ENCODE peak calls at places on chromosome 17, in seven cellular contexts. L is GM12878, C is K562, Z is hepatocyte, H is fibroblast of lung, U is H9, D is A549. I is an unnamed sample.

GRCh38 chr17:74478369-74479100 is 12.1 kb downstream of the CD300A start:
- DNase-seq in H (no peak), Z (no peak), D (no peak), C (no peak), L (peak; percentile 69), U (no peak), I (peak; percentile 40)

GRCh38 chr17:64084086-64084939 is 45.6 kb downstream of the ERN1 start:
- DNase-seq in D (peak; percentile 75), Z (peak; percentile 51), C (peak; percentile 57), U (peak; percentile 64), L (no peak), H (peak; percentile 46), I (no peak)

GRCh38 chr17:17511971-17512858 is 16.0 kb upstream of the RASD1 start:
- DNase-seq in Z (peak; percentile 31), U (no peak), H (peak; percentile 83), C (no peak), D (peak; percentile 39), L (no peak), I (no peak)

GRCh38 chr17:74760404-74761105 is 12.1 kb downstream of the NHERF1 start:
- DNase-seq in U (no peak), Z (no peak), L (no peak), C (peak; percentile 57), D (no peak), H (no peak), I (no peak)

GRCh38 chr17:74045608-74046007 is 157.9 kb upstream of the RPL38 start:
- DNase-seq in Z (peak; percentile 38), D (peak; percentile 22), U (peak; percentile 59), H (no peak), C (no peak), L (no peak), I (no peak)

GRCh38 chr17:29546834-29547233 is 20.0 kb downstream of the ABHD15 start:
- DNase-seq in D (no peak), C (no peak), U (no peak), L (no peak), Z (no peak), H (no peak), I (no peak)

GRCh38 chr17:488993-489757 is 136.6 kb upstream of the RPH3AL start:
- DNase-seq in L (no peak), C (no peak), D (peak; percentile 86), U (peak; percentile 68), H (peak; percentile 41), Z (no peak), I (peak; percentile 41)

GRCh38 chr17:7403043-7403901 is 625 bp downstream of the TMEM256 start:
- DNase-seq in U (no peak), H (no peak), Z (peak; percentile 85), L (no peak), D (peak; percentile 38), C (peak; percentile 55), I (peak; percentile 16)

GRCh38 chr17:10171581-10171981 is 26.8 kb downstream of the GAS7 start:
- DNase-seq in L (no peak), C (no peak), D (no peak), Z (no peak), H (peak; percentile 31), U (no peak), I (no peak)

GRCh38 chr17:12737740-12738469 is 51.4 kb upstream of the ARHGAP44 start:
- DNase-seq in U (peak; percentile 15), C (no peak), D (no peak), L (no peak), Z (no peak), H (peak; percentile 9), I (no peak)

GRCh38 chr17:72150632-72151460 is 30.0 kb downstream of the SOX9 start:
- DNase-seq in C (no peak), Z (no peak), U (peak; percentile 96), L (no peak), H (no peak), D (peak; percentile 65), I (no peak)

GRCh38 chr17:29071303-29071702 is 28.4 kb downstream of the PIPOX start:
- DNase-seq in Z (no peak), L (no peak), D (no peak), H (no peak), U (no peak), C (no peak), I (no peak)

GRCh38 chr17:27633312-27634025 is 2.5 kb downstream of the LGALS9 start:
- DNase-seq in U (no peak), L (no peak), D (no peak), H (peak; percentile 21), Z (no peak), C (peak; percentile 75), I (no peak)

GRCh38 chr17:27631897-27632725 is 1.1 kb downstream of the LGALS9 start:
- DNase-seq in U (no peak), C (no peak), D (no peak), H (no peak), L (no peak), Z (no peak), I (no peak)

GRCh38 chr17:27634026-27634335 is 3.0 kb downstream of the LGALS9 start:
- DNase-seq in Z (no peak), D (no peak), L (no peak), C (no peak), H (peak; percentile 32), U (no peak), I (no peak)

GRCh38 chr17:27630607-27631408 is at the start of gene LGALS9:
- DNase-seq in Z (no peak), U (no peak), L (peak; percentile 53), H (no peak), D (no peak), C (no peak), I (peak; percentile 8)

DNA sequence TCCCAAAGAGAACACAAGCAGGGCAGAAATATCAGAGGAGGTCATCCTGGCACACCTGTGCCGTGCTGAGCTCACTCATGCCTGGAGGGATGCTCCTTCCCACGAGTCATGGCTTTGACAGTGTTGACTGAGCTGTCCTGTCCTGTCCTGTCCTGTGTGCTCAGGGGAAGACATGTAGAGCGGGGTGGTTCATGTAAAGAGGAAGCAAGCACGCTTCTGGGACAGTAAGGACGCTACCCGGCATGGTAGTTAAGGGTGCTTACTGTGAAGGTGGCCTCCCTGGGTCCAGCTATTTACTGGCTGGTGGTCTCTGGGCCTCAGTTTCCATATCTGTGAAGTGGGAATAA is 394 bp downstream of the LGALS9 start:
- DNase-seq in D (no peak), H (no peak), L (no peak), C (no peak), U (no peak), Z (no peak), I (peak; percentile 9)
- H3K4me2 ChIP-seq in D (no peak overlapping the region), H (no peak overlapping the region), L (peak overlapping the region; percentile 96), C (no peak overlapping the region), U (no peak overlapping the region), Z (no peak overlapping the region), I (peak overlapping the region; percentile 20)

GRCh38 chr17:2876467-2876866 is 80.2 kb downstream of the RAP1GAP2 start:
- DNase-seq in D (no peak), L (no peak), Z (no peak), H (no peak), U (no peak), C (no peak), I (no peak)
- H3K27ac ChIP-seq in D (no peak overlapping the region), L (no peak overlapping the region), Z (no peak overlapping the region), H (no peak overlapping the region), U (no peak overlapping the region), C (no peak overlapping the region), I (no peak overlapping the region)

GRCh38 chr17:78117027-78117981 is 11.3 kb downstream of the TMC6 start:
- DNase-seq in D (no peak), H (no peak), Z (no peak), U (peak; percentile 85), C (peak; percentile 21), L (no peak), I (peak; percentile 54)
- TF ChIP-seq CTCF in D (peak; percentile 57), H (peak; percentile 23), Z (peak; percentile 43), U (peak; percentile 77), C (peak; percentile 35), L (peak; percentile 40), I (peak; percentile 82)

GRCh38 chr17:32516940-32517711 is 30.3 kb downstream of the CDK5R1 start:
- DNase-seq in H (no peak), L (no peak), C (no peak), Z (no peak), U (no peak), D (no peak), I (no peak)
- H3K4me2 ChIP-seq in H (no peak overlapping the region), L (peak overlapping the region; percentile 80), C (no peak overlapping the region), Z (no peak overlapping the region), U (no peak overlapping the region), D (no peak overlapping the region), I (no peak overlapping the region)

GRCh38 chr17:77464988-77465357 is 324.2 kb downstream of the SEC14L1 start:
- DNase-seq in L (no peak), Z (no peak), C (no peak), H (no peak), D (no peak), U (no peak), I (no peak)
- H3K27ac ChIP-seq in L (peak overlapping the region; percentile 85), Z (peak overlapping the region; percentile 89), C (peak overlapping the region; percentile 40), H (peak overlapping the region; percentile 29), D (no peak overlapping the region), U (no peak overlapping the region), I (peak overlapping the region; percentile 95)

DNA sequence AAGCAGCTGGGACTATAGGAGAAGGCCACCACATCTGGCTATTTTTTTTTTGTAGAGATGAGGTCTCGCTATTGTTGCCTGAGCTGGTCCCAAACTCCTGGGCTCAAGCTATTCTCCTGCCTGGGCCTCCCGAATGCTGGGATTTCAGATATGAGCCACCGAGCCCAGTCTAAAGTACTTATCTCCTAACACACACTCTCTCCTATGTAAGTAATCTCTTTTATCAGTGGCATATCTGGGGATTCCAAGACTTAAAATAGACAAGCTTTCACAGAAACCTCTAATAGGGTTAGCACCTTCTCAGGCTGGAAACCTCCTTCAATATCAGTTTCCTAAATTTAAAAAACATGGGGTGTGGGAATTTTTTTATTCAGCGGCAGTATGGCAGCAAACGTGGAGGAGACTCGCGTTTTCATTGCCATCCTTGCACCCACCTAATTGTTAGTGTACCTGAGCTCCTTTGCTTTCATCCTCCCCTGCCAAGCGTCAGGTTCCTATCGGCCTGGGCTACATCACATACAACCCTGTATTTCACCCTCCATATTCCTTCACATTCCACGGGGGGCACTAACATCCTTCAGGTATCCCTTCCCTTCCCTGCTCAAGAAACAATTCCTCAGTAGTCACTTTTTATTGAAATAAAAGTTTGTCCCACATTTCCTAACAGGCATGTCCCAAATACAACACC is 1.1 kb downstream of the EZH1 start:
- DNase-seq in U (no peak), L (no peak), C (peak; percentile 88), H (no peak), Z (no peak), D (no peak), I (no peak)
- TF ChIP-seq CTCF in U (peak; percentile 30), L (no peak), C (no peak), H (peak; percentile 5), Z (peak; percentile 20), D (no peak), I (no peak)

DNA sequence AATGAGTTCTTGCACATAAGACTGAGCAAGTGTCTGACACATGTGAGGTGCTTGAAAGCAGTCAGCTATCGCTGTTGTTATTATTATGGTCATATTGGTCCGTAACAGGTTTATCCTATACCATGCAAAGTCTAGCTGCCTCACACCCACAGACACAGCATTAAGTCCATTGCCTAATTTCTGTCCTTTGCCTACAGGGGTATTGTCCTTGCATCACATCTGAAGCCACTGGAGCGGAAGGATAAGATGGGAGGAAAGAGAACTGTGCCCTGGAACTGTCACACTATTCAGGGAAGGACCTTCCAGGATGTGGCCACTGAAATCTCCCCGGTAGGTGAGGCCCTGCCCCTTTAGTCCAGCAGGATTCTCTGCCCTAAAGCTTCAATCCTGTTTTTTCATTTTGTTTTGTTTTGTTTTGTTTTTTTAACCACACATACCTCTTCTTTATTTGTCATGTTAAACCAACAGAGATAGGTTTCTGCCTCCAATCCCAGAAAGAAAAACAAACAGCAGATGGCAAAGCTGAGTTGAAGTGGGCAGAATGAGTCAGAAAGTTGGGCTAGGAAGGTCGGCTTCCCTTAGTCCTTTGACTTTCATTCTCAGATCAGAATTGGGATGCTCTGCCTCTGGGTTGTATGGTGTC is 2.2 kb upstream of the EFTUD2 start:
- DNase-seq in D (peak; percentile 62), C (no peak), U (no peak), L (no peak), H (peak; percentile 68), Z (no peak), I (no peak)
- H3K4me2 ChIP-seq in D (peak overlapping the region; percentile 85), C (no peak overlapping the region), U (no peak overlapping the region), L (no peak overlapping the region), H (peak overlapping the region; percentile 9), Z (no peak overlapping the region), I (no peak overlapping the region)

I was measured in OCI-LY7.